ENCODE peak calls at places on chromosomes 7 and 10, in six cellular contexts. N is spleen, B is Peyer's patch, C is OCI-LY7, A is endodermal cell, K is AG04450. S is an unnamed sample.

GRCh38 chr7:36784991-36785940 is 61.0 kb upstream of the AOAH start:
- DNase-seq in N (peak; percentile 84), B (peak; percentile 90), C (no peak), K (no peak), A (no peak), S (no peak)

GRCh38 chr7:32150039-32150438 is 79.8 kb upstream of the PDE1C start:
- DNase-seq in N (no peak), C (no peak), K (no peak), B (no peak), A (no peak), S (no peak)

GRCh38 chr10:11180228-11180627 is 162.6 kb downstream of the CELF2 start:
- DNase-seq in K (no peak), N (peak; percentile 84), A (no peak), B (peak; percentile 70), C (no peak), S (no peak)

GRCh38 chr7:74178632-74179031 is 4.5 kb downstream of the EIF4H start:
- DNase-seq in A (no peak), N (no peak), B (no peak), K (no peak), C (peak; percentile 31), S (no peak)

GRCh38 chr10:71188201-71188600 is 24.2 kb upstream of the UNC5B start:
- DNase-seq in A (no peak), N (no peak), C (no peak), K (no peak), B (no peak), S (no peak)

GRCh38 chr10:123854498-123854897 is 37.1 kb downstream of the CPXM2 start:
- DNase-seq in A (no peak), C (no peak), K (no peak), N (no peak), B (no peak), S (peak; percentile 32)

GRCh38 chr10:71381611-71382010 is 15.1 kb upstream of the CDH23 start:
- DNase-seq in N (no peak), K (no peak), A (no peak), B (no peak), C (no peak), S (no peak)

GRCh38 chr10:125955766-125956165 is 59.4 kb downstream of the FANK1 start:
- DNase-seq in C (no peak), A (no peak), K (no peak), B (no peak), N (no peak), S (no peak)

GRCh38 chr10:44422631-44423030 is 37.7 kb upstream of the CXCL12 start:
- DNase-seq in A (no peak), C (no peak), B (peak; percentile 31), N (no peak), K (no peak), S (no peak)

GRCh38 chr10:13238271-13239077 is 4.3 kb upstream of the UCMA start:
- DNase-seq in A (no peak), K (no peak), N (no peak), B (peak; percentile 42), C (no peak), S (no peak)

GRCh38 chr10:48400850-48401220 is 94.4 kb downstream of the MAPK8 start:
- DNase-seq in C (no peak), A (no peak), N (no peak), K (no peak), B (no peak), S (no peak)

GRCh38 chr7:21472029-21472428 is 44.1 kb downstream of the SP4 start:
- DNase-seq in C (no peak), A (no peak), K (no peak), B (no peak), N (no peak), S (no peak)

GRCh38 chr7:21480693-21481403 is 53.0 kb downstream of the SP4 start:
- DNase-seq in B (no peak), N (no peak), C (no peak), K (no peak), A (no peak), S (no peak)

GRCh38 chr7:21476429-21476828 is 48.5 kb downstream of the SP4 start:
- DNase-seq in N (no peak), C (no peak), B (no peak), A (no peak), K (no peak), S (no peak)
- TF ChIP-seq CTCF in N (no peak), C (no peak), B (no peak), A (no peak), K (no peak), S (no peak)

GRCh38 chr10:101901340-101901739 is 57.7 kb upstream of the KCNIP2 start:
- DNase-seq in B (peak; percentile 70), K (no peak), C (peak; percentile 60), N (peak; percentile 85), A (peak; percentile 71), S (no peak)
- TF ChIP-seq CTCF in B (no peak), K (no peak), C (no peak), N (peak; percentile 10), A (peak; percentile 56), S (no peak)

GRCh38 chr10:16547973-16548372 is 26.3 kb upstream of the C1QL3 start:
- DNase-seq in B (no peak), A (no peak), C (no peak), K (no peak), N (no peak), S (no peak)

DNA sequence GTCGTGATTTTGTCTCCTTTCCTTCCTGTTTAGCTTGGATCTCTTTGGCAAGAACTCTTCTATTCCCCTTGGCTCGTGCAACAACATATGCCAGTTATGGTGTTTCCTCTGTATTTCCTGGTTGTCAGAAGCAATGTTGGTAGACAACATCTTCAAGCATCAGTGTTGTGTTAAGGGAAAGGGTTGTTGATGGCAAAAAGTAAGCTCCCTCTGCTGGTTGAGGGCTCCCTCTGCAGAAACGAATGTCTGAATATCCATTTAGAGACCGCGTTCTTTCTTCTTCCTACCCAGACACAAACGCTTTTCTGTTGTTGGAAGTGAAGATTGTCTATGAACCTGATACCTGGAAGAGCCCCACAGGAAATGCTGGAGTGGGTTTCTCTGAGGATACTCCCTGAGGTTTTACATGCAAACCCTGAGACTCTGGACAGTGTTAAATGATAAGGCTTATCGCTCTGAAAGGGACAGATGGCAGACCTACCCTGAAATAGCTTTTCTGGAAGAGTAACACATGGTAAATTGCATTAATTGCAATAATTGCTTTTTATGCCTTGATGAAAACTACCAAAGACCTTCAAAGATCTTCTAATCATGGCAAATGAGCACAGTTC is 23.6 kb upstream of the C1QL3 start:
- DNase-seq in C (peak; percentile 33), B (no peak), K (no peak), N (no peak), A (peak; percentile 57), S (no peak)
- TF ChIP-seq CTCF in C (peak; percentile 77), B (peak; percentile 31), K (peak; percentile 75), N (peak; percentile 37), A (peak; percentile 86), S (peak; percentile 45)

GRCh38 chr7:25995216-25995615 is 156.8 kb upstream of the NFE2L3 start:
- DNase-seq in A (no peak), N (no peak), C (no peak), K (no peak), B (no peak), S (no peak)

GRCh38 chr7:26001662-26002244 is 150.2 kb upstream of the NFE2L3 start:
- DNase-seq in B (no peak), C (no peak), N (no peak), K (no peak), A (no peak), S (no peak)

GRCh38 chr7:25998499-25998898 is 153.5 kb upstream of the NFE2L3 start:
- DNase-seq in A (no peak), B (no peak), C (no peak), K (no peak), N (no peak), S (no peak)

GRCh38 chr7:25994433-25994988 is 157.5 kb upstream of the NFE2L3 start:
- DNase-seq in N (no peak), K (no peak), A (no peak), B (no peak), C (no peak), S (no peak)

DNA sequence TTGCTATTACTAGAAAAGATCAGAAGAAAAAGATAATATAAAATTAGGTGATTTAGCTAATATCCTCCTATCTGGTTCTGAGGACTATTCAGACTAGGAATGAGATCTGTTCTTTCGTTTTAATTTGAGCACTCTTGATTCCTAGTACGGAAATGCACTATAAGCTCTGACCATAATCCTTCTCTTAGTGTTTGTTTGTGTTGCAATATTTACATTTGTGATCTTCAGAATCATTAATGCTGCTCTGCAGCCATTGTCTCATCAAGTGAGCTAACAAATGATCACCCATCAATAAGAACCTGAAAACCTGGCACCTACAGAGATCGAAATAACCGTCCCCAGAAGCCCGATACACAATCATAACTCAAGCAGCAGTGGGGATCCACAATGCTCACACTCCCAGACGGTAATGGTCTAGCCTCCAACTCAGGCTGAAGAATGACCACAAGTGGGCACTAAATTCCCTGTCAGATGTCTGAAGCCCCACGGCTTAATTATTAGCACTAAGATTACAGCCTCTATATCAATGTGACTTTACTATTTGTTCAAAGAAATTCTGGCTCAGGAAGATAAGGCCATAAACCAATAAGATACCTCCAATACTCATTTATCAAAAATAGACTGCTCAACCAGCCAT is 156.0 kb upstream of the NFE2L3 start:
- DNase-seq in C (no peak), A (no peak), N (no peak), K (no peak), B (no peak), S (no peak)
- TF ChIP-seq CTCF in C (peak; percentile 47), A (peak; percentile 64), N (no peak), K (no peak), B (no peak), S (no peak)

GRCh38 chr10:24513155-24513554 is 210.5 kb downstream of the ARHGAP21 start:
- DNase-seq in A (peak; percentile 73), C (no peak), N (no peak), K (no peak), B (no peak), S (no peak)
- TF ChIP-seq CTCF in A (peak; percentile 72), C (no peak), N (no peak), K (peak; percentile 69), B (no peak), S (peak; percentile 3)

DNA sequence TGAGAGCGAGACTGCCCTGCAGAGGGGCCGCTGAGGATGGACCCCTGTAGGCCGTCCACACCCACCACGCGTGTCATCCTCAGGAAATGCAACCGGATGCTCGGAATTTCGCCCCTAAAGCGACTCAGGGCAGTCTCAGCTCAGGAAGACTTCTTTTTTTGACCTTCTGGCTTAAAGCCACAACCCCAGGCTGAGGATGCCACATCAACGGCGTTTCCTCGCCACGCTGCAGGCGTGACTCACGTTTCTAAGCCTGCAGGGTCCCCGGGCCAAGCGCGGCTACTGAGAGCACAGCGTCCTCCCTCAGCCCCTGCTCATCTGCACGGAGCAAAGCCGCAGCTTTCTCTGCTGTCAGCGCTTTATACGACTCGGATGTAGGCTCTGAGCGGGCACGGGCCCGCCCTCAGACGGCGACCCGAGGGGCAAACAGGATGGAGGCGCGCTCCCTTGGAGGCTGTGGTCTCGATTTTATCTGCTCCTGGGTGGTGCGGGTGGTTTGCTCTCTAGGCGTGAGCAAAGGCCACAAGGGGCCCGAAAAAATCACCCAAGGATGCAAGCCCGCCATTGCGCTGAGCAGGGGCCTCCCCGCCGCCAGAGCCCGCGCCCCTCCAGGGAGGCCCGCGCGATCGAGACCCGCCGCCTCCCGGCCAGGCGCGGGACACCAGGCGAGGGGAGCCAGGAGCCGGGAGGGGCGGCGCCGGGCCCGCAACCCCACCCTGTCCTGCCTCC is 726 bp upstream of the INSIG1 start:
- DNase-seq in K (peak; percentile 33), A (peak; percentile 80), N (peak; percentile 94), C (peak; percentile 73), B (peak; percentile 85), S (peak; percentile 91)
- TF ChIP-seq CTCF in K (peak; percentile 34), A (peak; percentile 69), N (peak; percentile 60), C (peak; percentile 14), B (no peak), S (no peak)

GRCh38 chr10:79431422-79431821 is 14.0 kb downstream of the ZCCHC24 start:
- DNase-seq in B (no peak), A (no peak), C (no peak), N (peak; percentile 46), K (no peak), S (no peak)
- TF ChIP-seq CTCF in B (no peak), A (no peak), C (no peak), N (no peak), K (no peak), S (no peak)